ENCODE peak calls at places on chromosomes 6 and 20, in six cellular contexts. U is HFFc6; T is lung; I is CD4-positive, alpha-beta memory T cell; M is activated naive CD4-positive, alpha-beta T cell; D is LoVo. X is an unnamed sample.

GRCh38 chr6:4316867-4317400 is 181.6 kb upstream of the ECI2 start:
- DNase-seq in U (peak), T (no peak), I (no peak), M (no peak), D (peak), X (no peak)

GRCh38 chr20:46954490-46955038 is 59.9 kb downstream of the EYA2 start:
- DNase-seq in U (peak), T (no peak), I (no peak), M (no peak), D (no peak), X (no peak)

GRCh38 chr6:138593100-138593877 is 94.0 kb upstream of the NHSL1 start:
- DNase-seq in U (peak), T (peak), I (peak), M (no peak), D (peak), X (no peak)

GRCh38 chr20:40717343-40717865 is 28.4 kb upstream of the MAFB start:
- DNase-seq in U (no peak), T (no peak), I (no peak), M (no peak), D (no peak), X (no peak)

GRCh38 chr6:112503210-112503609 is 156.1 kb downstream of the RFPL4B start:
- DNase-seq in U (no peak), T (no peak), I (no peak), M (no peak), D (no peak), X (no peak)

GRCh38 chr6:387293-387694 is 4.3 kb upstream of the IRF4 start:
- DNase-seq in U (peak), T (no peak), I (no peak), M (no peak), D (no peak), X (no peak)

GRCh38 chr6:105402090-105402980 is 547 bp downstream of the PREP start:
- DNase-seq in U (peak), T (no peak), I (peak), M (no peak), D (peak), X (no peak)

GRCh38 chr6:117810269-117810668 is 96.8 kb upstream of the SLC35F1 start:
- DNase-seq in U (no peak), T (no peak), I (no peak), M (no peak), D (no peak), X (no peak)

GRCh38 chr6:116840091-116840490 is 11.2 kb upstream of the GPRC6A start:
- DNase-seq in U (peak), T (no peak), I (no peak), M (no peak), D (no peak), X (no peak)

GRCh38 chr20:20604357-20604756 is 108.1 kb downstream of the RALGAPA2 start:
- DNase-seq in U (no peak), T (no peak), I (no peak), M (no peak), D (no peak), X (no peak)

GRCh38 chr20:63498950-63499332 is at the start of gene EEF1A2:
- DNase-seq in U (no peak), T (no peak), I (peak), M (no peak), D (peak), X (no peak)

GRCh38 chr6:87722831-87723726 is 21.0 kb upstream of the AKIRIN2 start:
- DNase-seq in U (peak), T (peak), I (no peak), M (no peak), D (peak), X (no peak)

GRCh38 chr6:163600331-163600730 is 185.8 kb downstream of the QKI start:
- DNase-seq in U (no peak), T (no peak), I (no peak), M (no peak), D (no peak), X (no peak)

GRCh38 chr6:10633216-10633615 is 61.2 kb downstream of the C6orf52 start:
- DNase-seq in U (peak), T (no peak), I (no peak), M (no peak), D (peak), X (no peak)

GRCh38 chr6:31299511-31299910 is 27.6 kb upstream of the HLA-C start:
- DNase-seq in U (no peak), T (no peak), I (no peak), M (no peak), D (no peak), X (no peak)

GRCh38 chr20:5150226-5151076 is 23.6 kb downstream of the CDS2 start:
- DNase-seq in U (no peak), T (no peak), I (no peak), M (no peak), D (no peak), X (no peak)

GRCh38 chr6:138030872-138031271 is 76.3 kb downstream of the PERP start:
- DNase-seq in U (no peak), T (no peak), I (no peak), M (no peak), D (no peak), X (no peak)

GRCh38 chr6:28606424-28607391 is 81.0 kb downstream of the GPX5 start:
- DNase-seq in U (peak), T (no peak), I (peak), M (no peak), D (peak), X (no peak)

GRCh38 chr6:140101367-140101766 is 726.9 kb upstream of the CITED2 start:
- DNase-seq in U (peak), T (no peak), I (no peak), M (no peak), D (peak), X (no peak)

GRCh38 chr6:92777146-92777740 is 642.1 kb downstream of the EPHA7 start:
- DNase-seq in U (no peak), T (no peak), I (no peak), M (no peak), D (peak), X (no peak)

GRCh38 chr6:119493980-119494379 is 144.4 kb upstream of the MAN1A1 start:
- DNase-seq in U (no peak), T (no peak), I (no peak), M (no peak), D (no peak), X (no peak)

GRCh38 chr6:108510461-108511319 is 50.0 kb upstream of the FOXO3 start:
- DNase-seq in U (no peak), T (no peak), I (no peak), M (no peak), D (no peak), X (no peak)

GRCh38 chr20:13331536-13331935 is 110.5 kb downstream of the ISM1 start:
- DNase-seq in U (peak), T (no peak), I (no peak), M (no peak), D (no peak), X (no peak)

GRCh38 chr6:111543913-111544435 is 61.0 kb upstream of the REV3L start:
- DNase-seq in U (no peak), T (no peak), I (no peak), M (no peak), D (no peak), X (no peak)

GRCh38 chr6:44003345-44004061 is 123.7 kb downstream of the MRPL14 start:
- DNase-seq in U (no peak), T (no peak), I (peak), M (no peak), D (no peak), X (no peak)

GRCh38 chr6:63927538-63927937 is 291.9 kb downstream of the PHF3 start:
- DNase-seq in U (no peak), T (no peak), I (no peak), M (no peak), D (no peak), X (no peak)

GRCh38 chr6:165636415-165637048 is 26.5 kb downstream of the PDE10A start:
- DNase-seq in U (no peak), T (no peak), I (no peak), M (no peak), D (no peak), X (no peak)

GRCh38 chr6:900716-901605 is 208.0 kb upstream of the EXOC2 start:
- DNase-seq in U (no peak), T (no peak), I (no peak), M (no peak), D (no peak), X (no peak)

GRCh38 chr6:139109558-139109957 is 25.3 kb upstream of the HECA start:
- DNase-seq in U (peak), T (no peak), I (peak), M (no peak), D (no peak), X (no peak)

GRCh38 chr6:163900570-163900969 is 486.1 kb downstream of the QKI start:
- DNase-seq in U (no peak), T (no peak), I (no peak), M (no peak), D (no peak), X (no peak)

GRCh38 chr20:15789083-15789482 is 784.2 kb downstream of the KIF16B start:
- DNase-seq in U (no peak), T (no peak), I (no peak), M (no peak), D (no peak), X (no peak)

GRCh38 chr6:85574932-85575598 is 18.6 kb downstream of the SNX14 start:
- DNase-seq in U (peak), T (no peak), I (no peak), M (no peak), D (no peak), X (no peak)

GRCh38 chr20:36808317-36809257 is 35.0 kb upstream of the DSN1 start:
- DNase-seq in U (peak), T (peak), I (peak), M (peak), D (peak), X (no peak)

GRCh38 chr20:35901678-35902544 is 52.4 kb downstream of the SCAND1 start:
- DNase-seq in U (peak), T (no peak), I (no peak), M (no peak), D (no peak), X (no peak)

GRCh38 chr6:27772261-27773001 is 139.8 kb downstream of the OR2B2 start:
- DNase-seq in U (peak), T (peak), I (peak), M (peak), D (peak), X (peak)

GRCh38 chr6:117547688-117548621 is 54.4 kb downstream of the GOPC start:
- DNase-seq in U (no peak), T (no peak), I (peak), M (no peak), D (no peak), X (peak)